ENCODE peak calls at places on chromosomes 7 and 10, in six cellular contexts. F is WTC11; H is stimulated activated naive CD8-positive, alpha-beta T cell treated with anti-CD3 and anti-CD28 coated beads, Interleukin-15, amount 100 ng/mL, for 72 hours; M is activated CD4-positive, alpha-beta T cell treated with anti-CD3 and anti-CD28 coated beads, Interleukin-2, amount 50 U/mL, for 24 hours; N is BE2C; V is activated CD8-positive, alpha-beta memory T cell treated with anti-CD3 and anti-CD28 coated beads for 1 hour. S is an unnamed sample.

GRCh38 chr7:22153427-22154106 is 203.4 kb downstream of the RAPGEF5 start:
- DNase-seq in F (no peak), H (no peak), M (no peak), N (no peak), V (no peak), S (no peak)

GRCh38 chr10:16995867-16996529 is 133.6 kb downstream of the CUBN start:
- DNase-seq in F (no peak), H (no peak), M (no peak), N (no peak), V (no peak), S (no peak)

GRCh38 chr10:125016123-125016522 is 74.2 kb downstream of the ZRANB1 start:
- DNase-seq in F (no peak), H (no peak), M (no peak), N (no peak), V (no peak), S (no peak)

GRCh38 chr7:99559276-99559915 is 954 bp downstream of the ZNF655 start:
- DNase-seq in F (no peak), H (no peak), M (no peak), N (no peak), V (no peak), S (no peak)

GRCh38 chr7:33539198-33539597 is 366.1 kb upstream of the BMPER start:
- DNase-seq in F (no peak), H (no peak), M (no peak), N (no peak), V (no peak), S (no peak)

GRCh38 chr10:22931948-22932347 is 4.1 kb downstream of the ARMC3 start:
- DNase-seq in F (no peak), H (no peak), M (no peak), N (no peak), V (no peak), S (no peak)

GRCh38 chr7:106767073-106767472 is 98.0 kb upstream of the PIK3CG start:
- DNase-seq in F (no peak), H (no peak), M (no peak), N (no peak), V (no peak), S (no peak)

GRCh38 chr10:25436431-25436830 is 261.6 kb downstream of the GPR158 start:
- DNase-seq in F (no peak), H (no peak), M (no peak), N (no peak), V (no peak), S (no peak)

GRCh38 chr10:26557641-26558014 is 119.5 kb downstream of the APBB1IP start:
- DNase-seq in F (no peak), H (no peak), M (no peak), N (no peak), V (no peak), S (no peak)

GRCh38 chr7:50406935-50407334 is 43.2 kb downstream of the FIGNL1 start:
- DNase-seq in F (no peak), H (no peak), M (no peak), N (no peak), V (no peak), S (no peak)

GRCh38 chr10:11144626-11145497 is 127.2 kb downstream of the CELF2 start:
- DNase-seq in F (no peak), H (no peak), M (no peak), N (no peak), V (no peak), S (no peak)

GRCh38 chr7:106057962-106058901 is 53.9 kb downstream of the SYPL1 start:
- DNase-seq in F (no peak), H (peak), M (no peak), N (peak), V (no peak), S (no peak)

GRCh38 chr10:49415846-49416245 is 20.0 kb upstream of the DRGX start:
- DNase-seq in F (no peak), H (no peak), M (no peak), N (no peak), V (no peak), S (no peak)

GRCh38 chr7:155415093-155415492 is 42.8 kb upstream of the EN2 start:
- DNase-seq in F (no peak), H (no peak), M (no peak), N (no peak), V (no peak), S (no peak)

GRCh38 chr7:101804642-101805401 is 12.6 kb upstream of the CUX1 start:
- DNase-seq in F (peak), H (peak), M (no peak), N (no peak), V (no peak), S (no peak)

GRCh38 chr7:135801045-135801693 is 52.6 kb upstream of the FAM180A start:
- DNase-seq in F (no peak), H (peak), M (no peak), N (peak), V (no peak), S (peak)

GRCh38 chr10:114077815-114078219 is 34.2 kb downstream of the ADRB1 start:
- DNase-seq in F (peak), H (no peak), M (no peak), N (no peak), V (no peak), S (no peak)

GRCh38 chr10:103610083-103610472 is 116.6 kb downstream of the NEURL1 start:
- DNase-seq in F (no peak), H (no peak), M (no peak), N (peak), V (no peak), S (no peak)

GRCh38 chr7:112080974-112081373 is 125.2 kb downstream of the DOCK4 start:
- DNase-seq in F (no peak), H (no peak), M (no peak), N (no peak), V (no peak), S (no peak)

GRCh38 chr7:42831051-42831952 is 80.6 kb downstream of the C7orf25 start:
- DNase-seq in F (peak), H (no peak), M (no peak), N (no peak), V (no peak), S (no peak)

GRCh38 chr7:28641752-28642546 is 229.6 kb downstream of the CREB5 start:
- DNase-seq in F (no peak), H (no peak), M (no peak), N (no peak), V (no peak), S (no peak)

GRCh38 chr10:96360766-96361165 is 2.0 kb upstream of the OPALIN start:
- DNase-seq in F (no peak), H (no peak), M (no peak), N (no peak), V (no peak), S (no peak)

GRCh38 chr7:148037049-148037448 is 553.5 kb upstream of the C7orf33 start:
- DNase-seq in F (no peak), H (no peak), M (no peak), N (no peak), V (no peak), S (no peak)

GRCh38 chr10:92970301-92971070 is 90.1 kb upstream of the CYP26C1 start:
- DNase-seq in F (no peak), H (no peak), M (no peak), N (no peak), V (no peak), S (no peak)

GRCh38 chr10:78319841-78320240 is 286.2 kb downstream of the RPS24 start:
- DNase-seq in F (no peak), H (no peak), M (no peak), N (no peak), V (no peak), S (no peak)

GRCh38 chr10:117442944-117443676 is 67.9 kb upstream of the PDZD8 start:
- DNase-seq in F (peak), H (peak), M (no peak), N (peak), V (no peak), S (peak)

GRCh38 chr7:41478187-41478586 is 224.7 kb downstream of the INHBA start:
- DNase-seq in F (no peak), H (no peak), M (no peak), N (no peak), V (no peak), S (no peak)

GRCh38 chr7:124246262-124246863 is 213.5 kb upstream of the TMEM229A start:
- DNase-seq in F (no peak), H (no peak), M (no peak), N (no peak), V (no peak), S (no peak)

GRCh38 chr7:158350166-158350900 is 237.3 kb downstream of the PTPRN2 start:
- DNase-seq in F (no peak), H (no peak), M (no peak), N (no peak), V (no peak), S (no peak)

GRCh38 chr7:45089314-45089891 is 634 bp upstream of the NACAD start:
- DNase-seq in F (peak), H (peak), M (no peak), N (peak), V (peak), S (peak)

GRCh38 chr7:130286881-130287280 is 6.1 kb upstream of the CPA4 start:
- DNase-seq in F (no peak), H (no peak), M (no peak), N (no peak), V (no peak), S (no peak)

GRCh38 chr10:80489371-80490112 is 35.4 kb downstream of the TSPAN14 start:
- DNase-seq in F (no peak), H (no peak), M (no peak), N (no peak), V (no peak), S (no peak)

GRCh38 chr7:26052721-26053120 is 99.3 kb upstream of the NFE2L3 start:
- DNase-seq in F (no peak), H (no peak), M (no peak), N (no peak), V (no peak), S (no peak)

GRCh38 chr7:30770936-30771858 is at the start of gene MINDY4:
- DNase-seq in F (peak), H (peak), M (peak), N (peak), V (peak), S (peak)

GRCh38 chr7:130721486-130722277 is 12.3 kb downstream of the KLF14 start:
- DNase-seq in F (peak), H (peak), M (no peak), N (peak), V (no peak), S (no peak)

GRCh38 chr10:61662794-61663259 is at the start of gene CABCOCO1:
- DNase-seq in F (peak), H (no peak), M (no peak), N (no peak), V (no peak), S (no peak)

GRCh38 chr10:133385214-133385613 is 6.2 kb downstream of the PAOX start:
- DNase-seq in F (no peak), H (no peak), M (no peak), N (no peak), V (no peak), S (no peak)

GRCh38 chr10:22710139-22710745 is 4.1 kb downstream of the PIP4K2A start:
- DNase-seq in F (no peak), H (no peak), M (no peak), N (no peak), V (no peak), S (no peak)

GRCh38 chr7:44309271-44310091 is 15.9 kb downstream of the CAMK2B start:
- DNase-seq in F (peak), H (no peak), M (no peak), N (peak), V (no peak), S (no peak)

S was measured in 8988T.